ENCODE peak calls at places on chromosome 11, in five cellular contexts. One of them, this sample, is unnamed.

GRCh38 chr11:31809857-31810778 is 1.0 kb downstream of the PAX6 start:
- DNase-seq in non-pigmented ciliary epithelial cell: no peak
- DNase-seq in cerebellar nuclear complex: no peak
- DNase-seq in esophagus squamous epithelium: no peak
- DNase-seq in NCI-H1105: peak
- DNase-seq in this sample: no peak

GRCh38 chr11:76609736-76610370 is 60.7 kb downstream of the LRRC32 start:
- DNase-seq in esophagus squamous epithelium: no peak
- DNase-seq in non-pigmented ciliary epithelial cell: no peak
- DNase-seq in cerebellar nuclear complex: no peak
- DNase-seq in NCI-H1105: no peak
- DNase-seq in this sample: no peak

GRCh38 chr11:59418151-59418550 is 8.1 kb downstream of the OR5A2 start:
- DNase-seq in cerebellar nuclear complex: no peak
- DNase-seq in NCI-H1105: no peak
- DNase-seq in esophagus squamous epithelium: no peak
- DNase-seq in non-pigmented ciliary epithelial cell: no peak
- DNase-seq in this sample: no peak

GRCh38 chr11:79439430-79439892 is 1.4 kb downstream of the TENM4 start:
- DNase-seq in NCI-H1105: no peak
- DNase-seq in cerebellar nuclear complex: no peak
- DNase-seq in non-pigmented ciliary epithelial cell: no peak
- DNase-seq in esophagus squamous epithelium: no peak
- DNase-seq in this sample: no peak

GRCh38 chr11:69292221-69292648 is 1.7 kb upstream of the MYEOV start:
- DNase-seq in esophagus squamous epithelium: no peak
- DNase-seq in non-pigmented ciliary epithelial cell: no peak
- DNase-seq in cerebellar nuclear complex: no peak
- DNase-seq in NCI-H1105: no peak
- DNase-seq in this sample: no peak

GRCh38 chr11:90851196-90851595 is 628.3 kb upstream of the CHORDC1 start:
- DNase-seq in cerebellar nuclear complex: no peak
- DNase-seq in NCI-H1105: no peak
- DNase-seq in esophagus squamous epithelium: no peak
- DNase-seq in non-pigmented ciliary epithelial cell: no peak
- DNase-seq in this sample: no peak

GRCh38 chr11:102010776-102011500 is 36.3 kb upstream of the CFAP300 start:
- DNase-seq in non-pigmented ciliary epithelial cell: peak
- DNase-seq in cerebellar nuclear complex: no peak
- DNase-seq in esophagus squamous epithelium: no peak
- DNase-seq in NCI-H1105: no peak
- DNase-seq in this sample: no peak

GRCh38 chr11:30605036-30605435 is 18.9 kb upstream of the MPPED2 start:
- DNase-seq in NCI-H1105: no peak
- DNase-seq in non-pigmented ciliary epithelial cell: no peak
- DNase-seq in cerebellar nuclear complex: no peak
- DNase-seq in esophagus squamous epithelium: no peak
- DNase-seq in this sample: no peak

GRCh38 chr11:133408936-133409335 is 123.4 kb downstream of the OPCML start:
- DNase-seq in esophagus squamous epithelium: no peak
- DNase-seq in cerebellar nuclear complex: no peak
- DNase-seq in non-pigmented ciliary epithelial cell: no peak
- DNase-seq in NCI-H1105: no peak
- DNase-seq in this sample: no peak

GRCh38 chr11:125494987-125495725 is 909 bp downstream of the FEZ1 start:
- DNase-seq in non-pigmented ciliary epithelial cell: no peak
- DNase-seq in NCI-H1105: peak
- DNase-seq in esophagus squamous epithelium: no peak
- DNase-seq in cerebellar nuclear complex: no peak
- DNase-seq in this sample: no peak

GRCh38 chr11:13216019-13217006 is 61.3 kb upstream of the BMAL1 start:
- DNase-seq in cerebellar nuclear complex: no peak
- DNase-seq in esophagus squamous epithelium: no peak
- DNase-seq in non-pigmented ciliary epithelial cell: peak
- DNase-seq in NCI-H1105: no peak
- DNase-seq in this sample: no peak

GRCh38 chr11:134032501-134033091 is 36.3 kb upstream of the JAM3 start:
- DNase-seq in cerebellar nuclear complex: peak
- DNase-seq in NCI-H1105: no peak
- DNase-seq in esophagus squamous epithelium: no peak
- DNase-seq in non-pigmented ciliary epithelial cell: no peak
- DNase-seq in this sample: no peak

This sample was measured in cortex of kidney.